ENCODE peak calls at places on chromosomes 7 and 10, in five cellular contexts. K is K562, Q is GM12878, C is HepG2, O is H1. W is an unnamed sample.

GRCh38 chr7:139828880-139829653 is at the start of gene TBXAS1:
- DNase-seq in K (no peak), Q (no peak), C (no peak), O (no peak), W (no peak)

GRCh38 chr7:141416691-141417268 is 134.4 kb upstream of the AGK start:
- DNase-seq in K (no peak), Q (no peak), C (no peak), O (no peak), W (no peak)

GRCh38 chr10:34434119-34434594 is 380.9 kb downstream of the PARD3 start:
- DNase-seq in K (no peak), Q (no peak), C (no peak), O (no peak), W (no peak)

GRCh38 chr7:157674715-157675426 is 338.1 kb downstream of the DNAJB6 start:
- DNase-seq in K (no peak), Q (no peak), C (no peak), O (peak; percentile 38), W (no peak)

GRCh38 chr7:99752354-99752753 is 17.4 kb upstream of the CYP3A7 start:
- DNase-seq in K (no peak), Q (no peak), C (no peak), O (no peak), W (no peak)

GRCh38 chr7:66970310-66970709 is 25.1 kb downstream of the SBDS start:
- DNase-seq in K (no peak), Q (no peak), C (no peak), O (no peak), W (peak; percentile 50)

GRCh38 chr10:132514841-132515521 is 22.6 kb upstream of the INPP5A start:
- DNase-seq in K (no peak), Q (no peak), C (no peak), O (no peak), W (peak; percentile 36)

GRCh38 chr7:44281811-44282600 is 43.4 kb downstream of the CAMK2B start:
- DNase-seq in K (no peak), Q (no peak), C (no peak), O (no peak), W (no peak)

GRCh38 chr7:36232971-36233550 is 80.0 kb downstream of the EEPD1 start:
- DNase-seq in K (no peak), Q (no peak), C (peak; percentile 60), O (no peak), W (no peak)

GRCh38 chr10:96978621-96979154 is 146.6 kb downstream of the LCOR start:
- DNase-seq in K (no peak), Q (peak; percentile 56), C (no peak), O (no peak), W (no peak)

GRCh38 chr7:836429-836828 is 4.2 kb downstream of the SUN1 start:
- DNase-seq in K (no peak), Q (no peak), C (peak; percentile 58), O (no peak), W (peak; percentile 37)

GRCh38 chr10:72087969-72088878 is at the start of gene SPOCK2:
- DNase-seq in K (no peak), Q (no peak), C (no peak), O (peak; percentile 70), W (peak; percentile 64)

GRCh38 chr7:151678227-151678604 is 158.5 kb upstream of the RHEB start:
- DNase-seq in K (no peak), Q (no peak), C (no peak), O (no peak), W (no peak)

GRCh38 chr10:6602021-6602699 is 22.1 kb upstream of the PRKCQ start:
- DNase-seq in K (no peak), Q (no peak), C (no peak), O (no peak), W (no peak)

GRCh38 chr7:121369462-121369861 is 26.6 kb downstream of the FAM3C start:
- DNase-seq in K (no peak), Q (peak; percentile 44), C (peak; percentile 2), O (no peak), W (no peak)

GRCh38 chr10:96118604-96119450 is 11.3 kb upstream of the ZNF518A start:
- DNase-seq in K (no peak), Q (no peak), C (peak; percentile 24), O (no peak), W (no peak)

GRCh38 chr7:66929935-66930334 is 8.9 kb downstream of the TMEM248 start:
- DNase-seq in K (no peak), Q (no peak), C (no peak), O (no peak), W (no peak)

GRCh38 chr7:112869111-112869774 is 79.0 kb upstream of the TMEM168 start:
- DNase-seq in K (peak; percentile 84), Q (peak; percentile 9), C (peak; percentile 52), O (peak; percentile 81), W (peak; percentile 83)

GRCh38 chr10:86535057-86535882 is 13.7 kb upstream of the WAPL start:
- DNase-seq in K (peak; percentile 90), Q (no peak), C (peak; percentile 38), O (peak; percentile 88), W (peak; percentile 86)

GRCh38 chr7:77657427-77658331 is 38.6 kb upstream of the RSBN1L start:
- DNase-seq in K (peak; percentile 43), Q (peak; percentile 12), C (peak; percentile 53), O (no peak), W (peak; percentile 58)

GRCh38 chr7:140269004-140269638 is 92.3 kb upstream of the KDM7A start:
- DNase-seq in K (no peak), Q (no peak), C (no peak), O (no peak), W (no peak)

GRCh38 chr10:71817831-71818268 is 33.2 kb downstream of the PSAP start:
- DNase-seq in K (no peak), Q (no peak), C (no peak), O (no peak), W (no peak)

GRCh38 chr7:14888904-14889482 is 13.6 kb downstream of the DGKB start:
- DNase-seq in K (no peak), Q (no peak), C (no peak), O (no peak), W (no peak)

GRCh38 chr7:104929921-104930320 is 84.1 kb upstream of the KMT2E start:
- DNase-seq in K (no peak), Q (no peak), C (no peak), O (no peak), W (no peak)

GRCh38 chr10:60314306-60314940 is 75.3 kb downstream of the ANK3 start:
- DNase-seq in K (no peak), Q (no peak), C (no peak), O (no peak), W (no peak)

GRCh38 chr10:18583575-18584270 is 67.7 kb downstream of the NSUN6 start:
- DNase-seq in K (no peak), Q (no peak), C (no peak), O (no peak), W (no peak)

GRCh38 chr10:35421553-35422178 is 85.4 kb downstream of the CCNY start:
- DNase-seq in K (no peak), Q (no peak), C (peak; percentile 54), O (no peak), W (no peak)

GRCh38 chr10:72295330-72295910 is 21.7 kb downstream of the DDIT4 start:
- DNase-seq in K (no peak), Q (no peak), C (no peak), O (no peak), W (no peak)

GRCh38 chr10:102542800-102543418 is 39.1 kb downstream of the SUFU start:
- DNase-seq in K (no peak), Q (no peak), C (no peak), O (no peak), W (no peak)

GRCh38 chr10:118763202-118763988 is 8.6 kb upstream of the CACUL1 start:
- DNase-seq in K (no peak), Q (no peak), C (no peak), O (no peak), W (no peak)

GRCh38 chr10:97165499-97165898 is 20.3 kb downstream of the SLIT1 start:
- DNase-seq in K (no peak), Q (no peak), C (no peak), O (no peak), W (no peak)

GRCh38 chr7:130432886-130433285 is 7.9 kb downstream of the CEP41 start:
- DNase-seq in K (no peak), Q (no peak), C (no peak), O (no peak), W (no peak)

GRCh38 chr10:37700886-37701780 is 156.3 kb downstream of the ZNF248 start:
- DNase-seq in K (no peak), Q (no peak), C (no peak), O (peak; percentile 43), W (no peak)

GRCh38 chr10:931326-932318 is at the start of gene LARP4B:
- DNase-seq in K (peak; percentile 96), Q (peak; percentile 88), C (peak; percentile 93), O (peak; percentile 93), W (peak; percentile 97)
- TF ChIP-seq POLR2AphosphoS5 in K (peak; percentile 64), Q (peak; percentile 70), C (peak; percentile 52), O (no peak), W (peak; percentile 73)

GRCh38 chr10:76491216-76491615 is 1059.8 kb downstream of the LRMDA start:
- DNase-seq in K (no peak), Q (no peak), C (no peak), O (no peak), W (no peak)
- TF ChIP-seq CREB1 in K (no peak), Q (no peak), C (no peak), O (no peak), W (no peak)

DNA sequence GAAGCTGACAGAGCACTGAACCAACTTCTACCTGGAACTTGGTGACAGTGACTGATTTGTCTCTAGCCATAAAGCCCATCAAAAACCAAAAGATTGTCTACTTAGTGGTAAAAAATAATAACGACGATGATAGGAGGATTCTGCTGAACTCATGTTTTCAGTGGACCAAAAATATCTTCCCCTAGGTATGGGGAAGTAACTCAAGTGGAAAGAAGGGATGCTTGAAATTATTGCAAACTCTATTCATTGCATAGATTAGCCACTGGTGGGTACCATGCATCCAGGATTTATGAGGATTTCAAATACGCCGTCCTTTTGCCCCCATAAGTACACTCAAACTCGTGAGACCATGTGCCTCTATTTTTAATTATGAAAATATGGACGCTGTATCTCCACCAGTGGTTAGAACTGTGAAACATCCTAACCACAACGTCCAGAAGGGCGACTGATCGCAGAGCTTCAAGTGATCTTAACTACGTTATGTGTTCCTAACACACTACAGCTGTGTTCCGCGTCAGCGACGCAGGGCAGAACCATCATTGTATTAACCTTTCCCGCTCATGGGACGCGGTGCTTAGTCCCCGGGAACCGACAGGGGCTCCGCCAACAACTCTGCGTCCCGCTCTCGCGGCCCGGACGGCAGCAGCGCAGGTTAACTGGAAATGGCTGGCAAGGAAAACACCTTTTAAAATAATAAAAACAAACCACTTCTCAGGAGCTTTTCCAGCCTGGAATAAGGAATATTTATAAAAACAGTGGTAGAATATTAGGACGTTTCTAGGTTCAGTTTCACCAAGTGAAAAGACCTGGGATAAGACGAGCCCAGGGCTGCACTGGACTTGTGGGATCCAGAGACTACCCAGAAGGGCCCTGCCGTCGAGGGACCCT is 776 bp downstream of the PEX1 start:
- DNase-seq in K (peak; percentile 48), Q (peak; percentile 15), C (peak; percentile 62), O (peak; percentile 60), W (peak; percentile 81)
- TF ChIP-seq CTCF in K (no peak), Q (no peak), C (no peak), O (no peak), W (no peak)

DNA sequence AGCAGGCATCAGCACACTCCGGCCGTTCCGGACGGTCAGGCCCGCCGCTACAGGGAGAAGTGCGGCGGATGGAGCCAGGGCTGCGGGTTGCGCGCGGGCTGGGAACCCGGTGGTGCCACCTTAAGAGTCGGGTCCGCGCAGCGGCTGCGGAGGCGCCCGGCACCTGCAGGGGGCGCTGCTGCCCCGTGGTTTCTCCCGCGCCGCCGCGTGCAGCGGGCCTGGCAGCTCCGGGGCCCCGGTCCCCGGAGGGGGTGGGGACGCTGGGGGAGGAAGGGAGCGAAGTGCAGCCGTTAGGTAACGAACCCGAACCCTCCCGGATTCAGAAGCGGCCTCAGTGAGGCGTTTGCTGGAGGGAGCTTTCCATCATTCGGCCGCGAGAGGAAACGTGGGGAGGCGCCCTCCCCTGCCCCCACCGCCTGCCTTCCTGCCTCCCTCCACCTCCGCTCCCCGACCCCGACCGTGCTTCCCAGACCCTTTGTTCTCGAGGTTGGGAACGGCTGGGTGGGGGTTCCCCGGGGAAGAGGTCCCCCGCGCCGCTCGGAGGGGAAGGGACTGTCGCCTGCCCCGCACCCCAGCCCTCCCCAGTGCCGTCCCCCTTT is 29.7 kb downstream of the SKIDA1 start:
- DNase-seq in K (peak; percentile 96), Q (peak; percentile 34), C (peak; percentile 95), O (peak; percentile 99), W (peak; percentile 95)
- TF ChIP-seq POLR2AphosphoS5 in K (peak; percentile 57), Q (no peak), C (peak; percentile 93), O (no peak), W (peak; percentile 42)

W was measured in GM23338.